ENCODE peak calls at places on chromosomes 16 and 17, in nine cellular contexts. One of them, this sample, is unnamed.

GRCh38 chr16:5633845-5634440 is 536.3 kb upstream of the EEF2KMT start:
- DNase-seq in GM20000: peak; percentile 42
- DNase-seq in CD4-positive, alpha-beta T cell: no peak
- DNase-seq in HFFc6: peak; percentile 16
- DNase-seq in SK-N-SH: peak; percentile 54
- DNase-seq in neural crest cell: no peak
- DNase-seq in AG04450: no peak
- DNase-seq in ascending aorta: no peak
- DNase-seq in thoracic aorta: no peak
- DNase-seq in this sample: no peak

GRCh38 chr16:81335669-81336068 is 20.9 kb downstream of the GAN start:
- DNase-seq in GM20000: peak; percentile 22
- DNase-seq in neural crest cell: no peak
- DNase-seq in AG04450: no peak
- DNase-seq in thoracic aorta: no peak
- DNase-seq in ascending aorta: no peak
- DNase-seq in HFFc6: no peak
- DNase-seq in CD4-positive, alpha-beta T cell: no peak
- DNase-seq in SK-N-SH: no peak
- DNase-seq in this sample: peak; percentile 66

GRCh38 chr17:4599505-4600281 is 15.4 kb downstream of the SMTNL2 start:
- DNase-seq in ascending aorta: no peak
- DNase-seq in HFFc6: no peak
- DNase-seq in neural crest cell: no peak
- DNase-seq in AG04450: no peak
- DNase-seq in GM20000: no peak
- DNase-seq in thoracic aorta: no peak
- DNase-seq in CD4-positive, alpha-beta T cell: no peak
- DNase-seq in SK-N-SH: peak; percentile 62
- DNase-seq in this sample: no peak

GRCh38 chr16:22322021-22322471 is 24.8 kb downstream of the POLR3E start:
- DNase-seq in AG04450: no peak
- DNase-seq in SK-N-SH: no peak
- DNase-seq in CD4-positive, alpha-beta T cell: no peak
- DNase-seq in neural crest cell: no peak
- DNase-seq in thoracic aorta: no peak
- DNase-seq in GM20000: no peak
- DNase-seq in ascending aorta: no peak
- DNase-seq in HFFc6: no peak
- DNase-seq in this sample: no peak

GRCh38 chr17:6498798-6499540 is 54.7 kb downstream of the PIMREG start:
- DNase-seq in CD4-positive, alpha-beta T cell: no peak
- DNase-seq in HFFc6: no peak
- DNase-seq in SK-N-SH: no peak
- DNase-seq in ascending aorta: no peak
- DNase-seq in AG04450: no peak
- DNase-seq in thoracic aorta: no peak
- DNase-seq in neural crest cell: no peak
- DNase-seq in GM20000: no peak
- DNase-seq in this sample: no peak

GRCh38 chr16:23348579-23349469 is 46.7 kb downstream of the SCNN1B start:
- DNase-seq in neural crest cell: no peak
- DNase-seq in SK-N-SH: no peak
- DNase-seq in AG04450: no peak
- DNase-seq in ascending aorta: no peak
- DNase-seq in thoracic aorta: no peak
- DNase-seq in CD4-positive, alpha-beta T cell: no peak
- DNase-seq in GM20000: no peak
- DNase-seq in HFFc6: no peak
- DNase-seq in this sample: peak; percentile 3

GRCh38 chr16:51813609-51814008 is 662.5 kb upstream of the SALL1 start:
- DNase-seq in SK-N-SH: no peak
- DNase-seq in CD4-positive, alpha-beta T cell: no peak
- DNase-seq in HFFc6: no peak
- DNase-seq in thoracic aorta: no peak
- DNase-seq in GM20000: no peak
- DNase-seq in ascending aorta: no peak
- DNase-seq in AG04450: no peak
- DNase-seq in neural crest cell: no peak
- DNase-seq in this sample: no peak

GRCh38 chr16:4700380-4700996 is 7.1 kb downstream of the NUDT16L1 start:
- DNase-seq in neural crest cell: no peak
- DNase-seq in HFFc6: no peak
- DNase-seq in AG04450: no peak
- DNase-seq in thoracic aorta: no peak
- DNase-seq in CD4-positive, alpha-beta T cell: no peak
- DNase-seq in ascending aorta: no peak
- DNase-seq in GM20000: no peak
- DNase-seq in SK-N-SH: no peak
- DNase-seq in this sample: peak; percentile 73

GRCh38 chr17:75753193-75753513 is 11.8 kb downstream of the GALK1 start:
- DNase-seq in CD4-positive, alpha-beta T cell: no peak
- DNase-seq in thoracic aorta: no peak
- DNase-seq in HFFc6: no peak
- DNase-seq in GM20000: no peak
- DNase-seq in AG04450: no peak
- DNase-seq in ascending aorta: no peak
- DNase-seq in SK-N-SH: no peak
- DNase-seq in neural crest cell: no peak
- DNase-seq in this sample: no peak

GRCh38 chr17:45385331-45385997 is 47.2 kb downstream of the ARHGAP27 start:
- DNase-seq in HFFc6: peak; percentile 65
- DNase-seq in AG04450: peak; percentile 53
- DNase-seq in GM20000: peak; percentile 88
- DNase-seq in CD4-positive, alpha-beta T cell: peak; percentile 77
- DNase-seq in SK-N-SH: peak; percentile 87
- DNase-seq in thoracic aorta: no peak
- DNase-seq in ascending aorta: peak; percentile 44
- DNase-seq in neural crest cell: peak; percentile 94
- DNase-seq in this sample: peak; percentile 92

GRCh38 chr16:78566397-78567073 is 467.1 kb downstream of the WWOX start:
- DNase-seq in GM20000: no peak
- DNase-seq in neural crest cell: no peak
- DNase-seq in SK-N-SH: no peak
- DNase-seq in HFFc6: no peak
- DNase-seq in thoracic aorta: no peak
- DNase-seq in ascending aorta: no peak
- DNase-seq in CD4-positive, alpha-beta T cell: no peak
- DNase-seq in AG04450: no peak
- DNase-seq in this sample: no peak

GRCh38 chr17:43832168-43832975 is 574 bp downstream of the MPP3 start:
- DNase-seq in thoracic aorta: no peak
- DNase-seq in CD4-positive, alpha-beta T cell: no peak
- DNase-seq in ascending aorta: no peak
- DNase-seq in GM20000: no peak
- DNase-seq in AG04450: peak; percentile 13
- DNase-seq in neural crest cell: peak; percentile 42
- DNase-seq in HFFc6: peak; percentile 68
- DNase-seq in SK-N-SH: peak; percentile 90
- DNase-seq in this sample: peak; percentile 26

GRCh38 chr16:10922328-10923145 is 19.7 kb downstream of the DEXI start:
- DNase-seq in CD4-positive, alpha-beta T cell: no peak
- DNase-seq in HFFc6: no peak
- DNase-seq in thoracic aorta: peak; percentile 82
- DNase-seq in neural crest cell: no peak
- DNase-seq in AG04450: no peak
- DNase-seq in ascending aorta: peak; percentile 62
- DNase-seq in GM20000: no peak
- DNase-seq in SK-N-SH: no peak
- DNase-seq in this sample: no peak

GRCh38 chr17:39688945-39689344 is 1.1 kb upstream of the PGAP3 start:
- DNase-seq in neural crest cell: no peak
- DNase-seq in HFFc6: no peak
- DNase-seq in AG04450: no peak
- DNase-seq in thoracic aorta: no peak
- DNase-seq in GM20000: no peak
- DNase-seq in CD4-positive, alpha-beta T cell: no peak
- DNase-seq in SK-N-SH: no peak
- DNase-seq in ascending aorta: no peak
- DNase-seq in this sample: no peak
- TF ChIP-seq CTCF in neural crest cell: no peak
- TF ChIP-seq CTCF in HFFc6: no peak
- TF ChIP-seq CTCF in AG04450: no peak
- TF ChIP-seq CTCF in thoracic aorta: no peak
- TF ChIP-seq CTCF in GM20000: no peak
- TF ChIP-seq CTCF in CD4-positive, alpha-beta T cell: no peak
- TF ChIP-seq CTCF in SK-N-SH: no peak
- TF ChIP-seq CTCF in ascending aorta: no peak
- TF ChIP-seq CTCF in this sample: no peak

GRCh38 chr16:88516666-88517065 is 53.5 kb upstream of the ZC3H18 start:
- DNase-seq in ascending aorta: no peak
- DNase-seq in GM20000: no peak
- DNase-seq in HFFc6: no peak
- DNase-seq in thoracic aorta: no peak
- DNase-seq in SK-N-SH: no peak
- DNase-seq in neural crest cell: no peak
- DNase-seq in CD4-positive, alpha-beta T cell: no peak
- DNase-seq in AG04450: no peak
- DNase-seq in this sample: no peak
- TF ChIP-seq CTCF in ascending aorta: no peak
- TF ChIP-seq CTCF in GM20000: no peak
- TF ChIP-seq CTCF in HFFc6: no peak
- TF ChIP-seq CTCF in thoracic aorta: no peak
- TF ChIP-seq CTCF in SK-N-SH: no peak
- TF ChIP-seq CTCF in neural crest cell: no peak
- TF ChIP-seq CTCF in CD4-positive, alpha-beta T cell: no peak
- TF ChIP-seq CTCF in AG04450: no peak
- TF ChIP-seq CTCF in this sample: no peak

GRCh38 chr16:24837969-24838368 is 7.8 kb upstream of the SLC5A11 start:
- DNase-seq in GM20000: no peak
- DNase-seq in AG04450: no peak
- DNase-seq in SK-N-SH: no peak
- DNase-seq in neural crest cell: no peak
- DNase-seq in ascending aorta: no peak
- DNase-seq in thoracic aorta: no peak
- DNase-seq in CD4-positive, alpha-beta T cell: no peak
- DNase-seq in HFFc6: no peak
- DNase-seq in this sample: no peak

GRCh38 chr16:24836836-24837235 is 8.9 kb upstream of the SLC5A11 start:
- DNase-seq in neural crest cell: no peak
- DNase-seq in SK-N-SH: no peak
- DNase-seq in GM20000: no peak
- DNase-seq in HFFc6: no peak
- DNase-seq in AG04450: no peak
- DNase-seq in thoracic aorta: no peak
- DNase-seq in CD4-positive, alpha-beta T cell: no peak
- DNase-seq in ascending aorta: no peak
- DNase-seq in this sample: no peak

GRCh38 chr16:24833352-24833751 is 12.4 kb upstream of the SLC5A11 start:
- DNase-seq in SK-N-SH: no peak
- DNase-seq in HFFc6: no peak
- DNase-seq in neural crest cell: no peak
- DNase-seq in CD4-positive, alpha-beta T cell: no peak
- DNase-seq in thoracic aorta: no peak
- DNase-seq in GM20000: no peak
- DNase-seq in AG04450: no peak
- DNase-seq in ascending aorta: no peak
- DNase-seq in this sample: no peak

GRCh38 chr16:24838554-24839266 is 7.1 kb upstream of the SLC5A11 start:
- DNase-seq in ascending aorta: peak; percentile 13
- DNase-seq in neural crest cell: no peak
- DNase-seq in GM20000: no peak
- DNase-seq in HFFc6: peak; percentile 62
- DNase-seq in thoracic aorta: peak; percentile 19
- DNase-seq in SK-N-SH: no peak
- DNase-seq in AG04450: no peak
- DNase-seq in CD4-positive, alpha-beta T cell: no peak
- DNase-seq in this sample: no peak

DNA sequence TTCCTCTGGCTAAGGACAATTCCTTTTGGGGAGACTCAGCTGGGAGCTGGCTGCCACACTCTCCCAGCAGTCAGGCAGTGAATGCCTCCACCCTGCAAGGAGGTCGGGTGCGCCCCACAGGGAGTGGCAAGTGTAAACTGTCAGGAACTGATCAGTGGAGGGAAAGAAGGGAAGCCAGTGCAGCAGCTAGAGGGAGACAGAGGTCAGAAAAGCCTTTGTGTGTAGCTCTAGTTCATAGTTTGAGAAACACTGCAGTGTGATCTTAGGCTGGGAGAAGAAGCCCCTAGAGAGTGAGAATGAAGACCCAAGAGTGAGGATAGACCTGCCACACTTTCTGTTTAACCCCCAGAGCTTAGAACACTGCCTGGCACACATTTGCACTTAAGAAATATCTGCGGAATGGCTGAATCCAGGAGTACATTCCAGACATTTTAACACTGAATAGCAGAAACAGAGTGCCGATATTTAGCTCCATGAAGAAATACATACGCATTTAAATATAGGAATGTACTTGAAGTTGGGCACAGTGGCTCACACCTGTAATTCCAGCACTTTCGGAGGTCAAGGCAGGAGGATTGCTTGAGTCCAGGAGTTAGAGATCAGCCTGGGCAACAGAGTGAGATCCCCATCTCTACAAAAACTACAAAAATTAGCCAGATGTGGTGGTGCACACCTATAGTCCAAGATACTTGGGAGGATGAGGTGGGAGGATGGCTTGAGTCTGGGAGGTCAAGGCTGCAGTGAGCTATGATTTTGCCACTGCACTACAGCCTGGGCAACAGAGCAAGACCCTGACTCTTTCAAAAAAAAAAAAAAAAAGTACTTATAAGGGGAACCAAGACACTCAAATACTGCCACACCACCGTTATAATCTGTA is 11.1 kb upstream of the SLC5A11 start:
- DNase-seq in GM20000: peak; percentile 55
- DNase-seq in HFFc6: peak; percentile 34
- DNase-seq in ascending aorta: no peak
- DNase-seq in SK-N-SH: peak; percentile 39
- DNase-seq in neural crest cell: no peak
- DNase-seq in AG04450: no peak
- DNase-seq in CD4-positive, alpha-beta T cell: no peak
- DNase-seq in thoracic aorta: no peak
- DNase-seq in this sample: peak; percentile 19
- TF ChIP-seq CTCF in GM20000: no peak
- TF ChIP-seq CTCF in HFFc6: peak; percentile 78
- TF ChIP-seq CTCF in ascending aorta: no peak
- TF ChIP-seq CTCF in SK-N-SH: peak; percentile 57
- TF ChIP-seq CTCF in neural crest cell: peak; percentile 61
- TF ChIP-seq CTCF in AG04450: peak; percentile 84
- TF ChIP-seq CTCF in CD4-positive, alpha-beta T cell: no peak
- TF ChIP-seq CTCF in thoracic aorta: no peak
- TF ChIP-seq CTCF in this sample: no peak

GRCh38 chr16:55502801-55503366 is 6.0 kb upstream of the LPCAT2 start:
- DNase-seq in HFFc6: no peak
- DNase-seq in SK-N-SH: peak; percentile 78
- DNase-seq in ascending aorta: no peak
- DNase-seq in AG04450: peak; percentile 91
- DNase-seq in thoracic aorta: no peak
- DNase-seq in GM20000: no peak
- DNase-seq in neural crest cell: peak; percentile 53
- DNase-seq in CD4-positive, alpha-beta T cell: no peak
- DNase-seq in this sample: no peak
- TF ChIP-seq CTCF in HFFc6: peak; percentile 8
- TF ChIP-seq CTCF in SK-N-SH: peak; percentile 7
- TF ChIP-seq CTCF in ascending aorta: no peak
- TF ChIP-seq CTCF in AG04450: peak; percentile 30
- TF ChIP-seq CTCF in thoracic aorta: no peak
- TF ChIP-seq CTCF in GM20000: no peak
- TF ChIP-seq CTCF in neural crest cell: no peak
- TF ChIP-seq CTCF in CD4-positive, alpha-beta T cell: no peak
- TF ChIP-seq CTCF in this sample: no peak